ENCODE peak calls at places on chromosome 3, in four cellular contexts. Y, B, E and M are unnamed samples.

GRCh38 chr3:175307642-175308041 is 448.5 kb downstream of the NAALADL2 start:
- DNase-seq in Y (no peak), E (no peak), B (no peak), M (no peak)

GRCh38 chr3:124701687-124702086 is 28.6 kb upstream of the UMPS start:
- DNase-seq in Y (peak), E (peak), B (peak), M (no peak)

GRCh38 chr3:18987070-18987469 is 161.2 kb upstream of the KCNH8 start:
- DNase-seq in Y (no peak), E (no peak), B (no peak), M (no peak)

GRCh38 chr3:108818404-108818803 is 4.2 kb upstream of the TRAT1 start:
- DNase-seq in Y (no peak), E (no peak), B (peak), M (no peak)

GRCh38 chr3:133744241-133744640 is 2.0 kb upstream of the TF start:
- DNase-seq in Y (no peak), B (no peak), E (no peak), M (no peak)

GRCh38 chr3:183158552-183159006 is 4.0 kb downstream of the LAMP3 start:
- DNase-seq in Y (peak), E (no peak), B (peak), M (no peak)

GRCh38 chr3:48400824-48401433 is 28.9 kb downstream of the FBXW12 start:
- DNase-seq in E (peak), B (peak), Y (peak), M (no peak)

GRCh38 chr3:188720636-188721035 is 451.1 kb upstream of the TPRG1 start:
- DNase-seq in E (no peak), Y (peak), B (peak), M (no peak)

GRCh38 chr3:189167027-189167766 is 4.6 kb upstream of the TPRG1 start:
- DNase-seq in Y (no peak), E (no peak), B (no peak), M (no peak)

GRCh38 chr3:136994772-136995516 is 37.2 kb downstream of the IL20RB start:
- DNase-seq in B (peak), Y (peak), E (peak), M (no peak)

GRCh38 chr3:71998995-71999673 is 214.2 kb upstream of the PROK2 start:
- DNase-seq in E (peak), B (peak), Y (peak), M (no peak)

GRCh38 chr3:129485681-129486056 is 42.8 kb upstream of the RHO start:
- DNase-seq in Y (peak), B (peak), E (peak), M (no peak)

GRCh38 chr3:129486057-129487035 is 42.1 kb upstream of the RHO start:
- DNase-seq in B (peak), E (peak), Y (peak), M (no peak)

GRCh38 chr3:129481783-129482332 is 41.8 kb downstream of the IFT122 start:
- DNase-seq in Y (peak), B (peak), E (no peak), M (no peak)

GRCh38 chr3:129483870-129484269 is 43.8 kb downstream of the IFT122 start:
- DNase-seq in B (no peak), E (no peak), Y (no peak), M (no peak)

DNA sequence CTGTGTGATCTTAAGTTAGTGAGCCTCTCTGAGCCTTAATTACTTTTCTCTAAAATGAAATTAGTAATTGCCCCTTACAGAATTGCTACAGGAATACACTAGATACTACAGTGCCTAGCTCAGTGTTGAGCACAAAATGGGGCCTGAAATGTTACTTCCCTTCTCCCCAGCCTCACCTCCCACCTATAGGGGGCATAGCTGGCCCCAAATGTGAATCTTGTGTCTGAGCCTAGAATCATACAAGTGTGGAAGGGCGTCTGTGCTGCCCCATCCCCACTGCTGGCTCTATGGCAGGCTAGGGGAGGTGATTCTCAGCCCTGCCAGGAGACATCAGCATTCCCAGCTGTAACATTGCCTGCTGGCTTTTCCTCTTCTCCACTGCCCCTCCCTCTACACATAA is 42.7 kb downstream of the IFT122 start:
- DNase-seq in Y (no peak), B (no peak), E (no peak), M (no peak)
- TF ChIP-seq CTCF in Y (peak), B (peak), E (no peak), M (peak)

GRCh38 chr3:181354140-181354539 is 357.6 kb upstream of the SOX2 start:
- DNase-seq in B (no peak), E (no peak), Y (no peak), M (no peak)
- TF ChIP-seq CTCF in B (no peak), E (no peak), Y (no peak), M (no peak)

GRCh38 chr3:43286886-43287301 is 554 bp downstream of the SNRK start:
- DNase-seq in E (no peak), Y (peak), B (no peak), M (no peak)

GRCh38 chr3:43288366-43288765 is 2.0 kb downstream of the SNRK start:
- DNase-seq in Y (peak), E (no peak), B (peak), M (no peak)

GRCh38 chr3:43287514-43287913 is 1.2 kb downstream of the SNRK start:
- DNase-seq in B (peak), E (no peak), Y (no peak), M (no peak)

GRCh38 chr3:43285644-43286043 is 696 bp upstream of the SNRK start:
- DNase-seq in Y (no peak), B (no peak), E (no peak), M (no peak)

GRCh38 chr3:43286115-43286885 is at the start of gene SNRK:
- DNase-seq in B (peak), Y (peak), E (no peak), M (peak)
- TF ChIP-seq CTCF in B (peak), Y (peak), E (peak), M (peak)

GRCh38 chr3:38960953-38961622 is 90.7 kb downstream of the SCN11A start:
- DNase-seq in Y (peak), E (no peak), B (peak), M (no peak)
- TF ChIP-seq CTCF in Y (peak), E (peak), B (peak), M (peak)

GRCh38 chr3:165716592-165716991 is 120.6 kb downstream of the BCHE start:
- DNase-seq in B (no peak), E (no peak), Y (no peak), M (no peak)
- TF ChIP-seq CTCF in B (no peak), E (no peak), Y (no peak), M (no peak)

GRCh38 chr3:140573011-140573410 is 104.9 kb upstream of the TRIM42 start:
- DNase-seq in B (no peak), Y (no peak), E (no peak), M (no peak)

GRCh38 chr3:140572334-140572733 is 105.5 kb upstream of the TRIM42 start:
- DNase-seq in Y (no peak), E (no peak), B (no peak), M (peak)

GRCh38 chr3:140568842-140569520 is 108.9 kb upstream of the TRIM42 start:
- DNase-seq in B (peak), E (no peak), Y (no peak), M (no peak)

GRCh38 chr3:140571836-140572235 is 106.0 kb upstream of the TRIM42 start:
- DNase-seq in E (no peak), B (no peak), Y (no peak), M (no peak)

GRCh38 chr3:140570602-140571001 is 107.3 kb upstream of the TRIM42 start:
- DNase-seq in E (no peak), Y (no peak), B (no peak), M (no peak)
- TF ChIP-seq CTCF in E (no peak), Y (no peak), B (no peak), M (no peak)